ENCODE peak calls at places on chromosomes 16 and 17, in four cellular contexts. E, L, Q and P are unnamed samples.

GRCh38 chr17:8048236-8048635 is 9.4 kb downstream of the ALOX15B start:
- DNase-seq in E (no peak), Q (no peak), L (no peak), P (no peak)

GRCh38 chr17:67481808-67482207 is 104.7 kb downstream of the PITPNC1 start:
- DNase-seq in Q (no peak), L (peak), E (no peak), P (no peak)

GRCh38 chr16:63618896-63619295 is 1503.0 kb downstream of the CDH11 start:
- DNase-seq in L (no peak), E (no peak), Q (no peak), P (no peak)

GRCh38 chr17:17758443-17758842 is 77.2 kb downstream of the RAI1 start:
- DNase-seq in L (no peak), Q (no peak), E (no peak), P (no peak)

GRCh38 chr16:57873218-57873617 is 70.9 kb upstream of the KIFC3 start:
- DNase-seq in Q (no peak), L (no peak), E (no peak), P (no peak)

GRCh38 chr16:86384980-86385379 is 125.3 kb upstream of the FOXF1 start:
- DNase-seq in E (no peak), L (no peak), Q (no peak), P (no peak)

GRCh38 chr16:64841482-64841881 is 280.4 kb downstream of the CDH11 start:
- DNase-seq in L (no peak), Q (no peak), E (no peak), P (no peak)

GRCh38 chr16:28910046-28911031 is 14.7 kb downstream of the RABEP2 start:
- DNase-seq in Q (peak), E (no peak), L (no peak), P (no peak)

GRCh38 chr17:38748329-38749221 is at the start of gene PCGF2:
- DNase-seq in E (peak), Q (peak), L (peak), P (peak)

GRCh38 chr16:27498020-27498419 is 51.7 kb downstream of the GTF3C1 start:
- DNase-seq in Q (no peak), L (no peak), E (no peak), P (no peak)

GRCh38 chr16:65366316-65366715 is 244.5 kb upstream of the CDH11 start:
- DNase-seq in L (no peak), E (no peak), Q (no peak), P (no peak)

GRCh38 chr17:71970312-71970711 is 150.5 kb upstream of the SOX9 start:
- DNase-seq in E (no peak), Q (peak), L (no peak), P (no peak)

GRCh38 chr17:45907720-45908395 is 13.5 kb downstream of the MAPT start:
- DNase-seq in L (no peak), E (no peak), Q (no peak), P (no peak)

GRCh38 chr17:68424861-68425260 is 32.4 kb downstream of the WIPI1 start:
- DNase-seq in L (no peak), E (no peak), Q (peak), P (no peak)

GRCh38 chr17:67260051-67260987 is 15.3 kb upstream of the HELZ start:
- DNase-seq in E (peak), Q (peak), L (peak), P (no peak)

GRCh38 chr17:67365762-67366192 is 600 bp downstream of the PSMD12 start:
- DNase-seq in Q (peak), L (no peak), E (no peak), P (no peak)

GRCh38 chr17:36934144-36934758 is 3.0 kb upstream of the LHX1 start:
- DNase-seq in L (no peak), E (no peak), Q (no peak), P (no peak)

GRCh38 chr16:55499951-55500350 is 8.9 kb upstream of the LPCAT2 start:
- DNase-seq in Q (peak), L (peak), E (peak), P (peak)

GRCh38 chr16:27406729-27407128 is 4.8 kb downstream of the IL21R start:
- DNase-seq in E (no peak), L (no peak), Q (no peak), P (peak)

GRCh38 chr16:79278506-79278905 is 322.0 kb downstream of the MAF start:
- DNase-seq in E (no peak), Q (no peak), L (no peak), P (no peak)

GRCh38 chr17:5364156-5364555 is 55.3 kb downstream of the NUP88 start:
- DNase-seq in L (peak), E (no peak), Q (peak), P (no peak)

GRCh38 chr17:2172447-2172938 is 117.6 kb downstream of the HIC1 start:
- DNase-seq in Q (peak), L (no peak), E (peak), P (no peak)

GRCh38 chr16:87420401-87421368 is 28.5 kb downstream of the MAP1LC3B start:
- DNase-seq in E (no peak), Q (no peak), L (no peak), P (no peak)

GRCh38 chr16:80029381-80029630 is 428.8 kb upstream of the MAF start:
- DNase-seq in Q (no peak), L (no peak), E (no peak), P (no peak)

GRCh38 chr16:31064882-31065461 is 9.1 kb downstream of the ZNF668 start:
- DNase-seq in L (peak), E (peak), Q (peak), P (no peak)

GRCh38 chr16:30609002-30609927 is 924 bp downstream of the ZNF689 start:
- DNase-seq in E (peak), Q (peak), L (no peak), P (peak)

GRCh38 chr16:57266531-57267268 is 17.8 kb downstream of the PLLP start:
- DNase-seq in L (no peak), E (no peak), Q (no peak), P (no peak)

GRCh38 chr17:17913695-17914332 is 58.4 kb downstream of the TOM1L2 start:
- DNase-seq in Q (peak), L (peak), E (peak), P (peak)

GRCh38 chr17:27609606-27610303 is 21.2 kb upstream of the LGALS9 start:
- DNase-seq in L (peak), E (no peak), Q (peak), P (no peak)

GRCh38 chr16:20851601-20852000 is 45.3 kb downstream of the REXO5 start:
- DNase-seq in Q (peak), L (peak), E (peak), P (no peak)

GRCh38 chr16:27204232-27204915 is 1.0 kb downstream of the KDM8 start:
- DNase-seq in Q (no peak), L (no peak), E (no peak), P (no peak)

GRCh38 chr17:52895272-52895671 is 736.8 kb upstream of the CA10 start:
- DNase-seq in L (no peak), E (no peak), Q (no peak), P (no peak)

GRCh38 chr16:49048557-49048956 is 233.1 kb downstream of the CBLN1 start:
- DNase-seq in L (no peak), E (no peak), Q (peak), P (no peak)

GRCh38 chr16:67104061-67104460 is 5.7 kb upstream of the PHAF1 start:
- DNase-seq in E (no peak), L (no peak), Q (no peak), P (no peak)

GRCh38 chr16:67100569-67101300 is 9.0 kb upstream of the PHAF1 start:
- DNase-seq in L (no peak), E (no peak), Q (no peak), P (no peak)

GRCh38 chr16:67101683-67102082 is 8.1 kb upstream of the PHAF1 start:
- DNase-seq in L (no peak), Q (no peak), E (no peak), P (no peak)

GRCh38 chr16:67098599-67098998 is 11.1 kb upstream of the PHAF1 start:
- DNase-seq in L (no peak), E (no peak), Q (no peak), P (no peak)

DNA sequence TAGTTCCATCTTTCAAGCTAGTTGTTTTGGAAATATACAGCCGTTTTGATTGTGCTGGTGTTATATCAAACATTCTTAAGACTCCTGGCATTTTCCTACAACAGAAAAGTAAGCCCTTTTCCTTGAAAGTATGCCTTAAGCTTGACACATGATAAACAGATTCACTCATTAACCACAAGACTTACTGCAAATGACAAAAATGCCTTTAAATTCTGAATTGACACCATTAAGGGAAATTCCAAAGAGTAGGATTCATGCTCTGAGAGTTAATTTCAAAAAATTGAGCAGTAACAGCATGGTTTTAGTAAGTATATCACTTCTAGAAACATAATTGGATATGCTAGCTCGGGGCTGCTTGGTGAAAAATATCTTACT is 8.5 kb upstream of the PHAF1 start:
- DNase-seq in E (no peak), Q (no peak), L (no peak), P (no peak)
- TF ChIP-seq CTCF in E (no peak), Q (no peak), L (no peak), P (no peak)

DNA sequence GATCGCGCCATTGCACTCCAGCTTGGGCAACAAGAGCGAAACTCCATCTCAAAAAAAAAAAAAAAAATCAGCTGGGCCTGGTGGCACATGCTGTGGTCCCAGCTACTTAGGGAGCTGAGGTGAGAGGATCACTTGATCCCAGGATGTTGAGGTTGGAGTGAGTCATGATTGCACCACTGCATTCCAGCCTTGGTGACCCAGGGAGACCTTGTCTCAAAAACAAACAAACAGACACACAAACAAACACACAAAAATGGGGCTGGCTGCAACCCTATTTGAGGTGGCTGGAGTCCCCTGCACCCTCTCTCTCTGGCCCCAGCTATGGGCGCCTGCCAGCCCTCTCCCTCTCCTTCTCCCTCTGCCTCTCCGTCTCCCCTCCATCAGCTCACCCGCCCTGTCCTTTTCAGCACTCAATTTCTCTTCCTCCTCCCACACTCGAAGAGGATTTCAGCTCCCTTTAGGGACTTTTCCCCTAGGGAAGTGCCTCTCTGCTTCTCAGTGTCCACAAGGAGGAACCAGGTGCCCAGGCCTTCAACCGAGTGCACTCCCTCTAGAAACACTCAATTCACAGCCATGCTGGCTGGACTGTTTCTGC is 17.5 kb upstream of the TFAP4 start:
- DNase-seq in Q (peak), E (peak), L (no peak), P (no peak)
- TF ChIP-seq CTCF in Q (peak), E (no peak), L (peak), P (peak)

DNA sequence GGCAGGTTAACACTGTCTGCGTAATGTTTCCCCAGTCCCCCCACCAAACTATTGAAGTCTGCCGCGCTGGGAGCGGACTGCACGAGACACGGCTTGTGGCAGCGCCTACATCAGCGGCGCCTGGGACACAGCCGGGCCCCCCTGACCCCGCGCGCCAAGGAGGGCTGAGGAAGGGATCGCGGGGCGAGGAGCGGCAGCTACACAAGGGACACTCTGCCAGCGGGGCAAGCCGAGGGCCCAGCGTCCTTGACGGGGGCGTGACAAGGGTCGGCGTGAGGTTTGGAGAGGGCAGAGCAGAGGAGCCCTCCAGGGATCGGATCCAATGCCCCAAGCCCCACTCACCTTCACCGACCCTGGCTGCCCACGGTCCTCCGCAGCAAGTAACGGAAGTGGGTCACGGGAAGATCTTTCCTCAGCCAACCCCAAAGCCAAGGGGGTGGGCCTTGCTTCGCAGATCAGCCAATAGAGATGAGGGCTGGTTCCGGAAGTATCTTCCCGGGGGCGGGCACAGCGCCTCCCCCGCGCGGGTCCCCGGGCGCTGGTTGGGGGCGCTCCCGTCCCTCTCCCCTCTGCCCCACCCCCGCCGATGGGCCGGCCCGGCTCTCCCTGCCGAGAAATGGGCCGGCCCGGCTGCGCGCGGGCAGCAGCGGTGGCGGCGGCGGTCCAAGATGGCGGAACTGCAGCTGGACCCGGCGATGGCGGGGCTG is at the start of the genes ATP5PD and KCTD2:
- DNase-seq in E (peak), Q (peak), L (peak), P (peak)
- TF ChIP-seq CTCF in E (peak), Q (no peak), L (no peak), P (no peak)

GRCh38 chr17:81702934-81703746 is at the start of gene MRPL12:
- DNase-seq in L (peak), Q (peak), E (peak), P (peak)
- TF ChIP-seq CTCF in L (no peak), Q (peak), E (peak), P (peak)

DNA sequence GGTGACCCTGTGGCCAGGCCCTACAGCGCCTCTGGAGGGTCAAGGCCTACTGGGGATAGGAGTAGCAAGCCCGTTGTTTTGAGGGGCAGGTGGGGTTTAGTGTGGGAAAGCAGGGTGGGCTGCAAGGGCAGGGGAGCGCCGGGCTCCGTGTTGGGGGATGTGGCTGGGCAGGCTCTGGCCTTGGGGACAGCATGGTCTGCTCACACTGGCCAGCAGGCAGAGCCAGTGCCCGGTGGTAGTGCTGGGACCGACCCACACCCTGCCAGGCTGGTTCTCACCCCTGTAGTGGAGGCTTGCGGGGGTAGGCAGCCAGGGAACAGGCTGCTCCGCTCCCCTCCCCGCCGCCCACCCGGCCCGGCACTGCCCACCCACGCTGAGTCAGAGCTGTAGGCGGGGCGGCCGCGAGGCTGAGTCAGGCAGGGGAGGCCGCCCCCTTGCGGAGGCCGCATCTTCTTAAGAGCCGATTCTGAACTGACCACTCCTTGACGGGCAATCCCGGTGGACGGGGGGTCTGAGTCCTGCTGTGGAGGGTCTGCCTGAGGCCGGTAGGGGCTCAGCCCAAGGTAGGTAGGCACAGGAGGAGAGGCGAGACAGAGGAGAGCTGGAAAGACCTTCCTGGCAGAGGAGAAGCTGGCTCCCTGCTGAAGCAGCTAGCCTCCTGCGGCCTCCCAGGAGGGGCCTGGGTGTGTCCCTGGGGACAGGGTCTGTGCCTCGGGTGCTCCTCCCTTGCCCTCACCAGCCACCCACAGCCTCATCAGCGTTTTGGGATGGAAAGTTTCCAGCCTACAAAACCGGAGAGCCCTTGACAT is 62.4 kb downstream of the BAIAP2 start:
- DNase-seq in E (peak), L (peak), Q (peak), P (peak)
- TF ChIP-seq CTCF in E (peak), L (peak), Q (peak), P (peak)

DNA sequence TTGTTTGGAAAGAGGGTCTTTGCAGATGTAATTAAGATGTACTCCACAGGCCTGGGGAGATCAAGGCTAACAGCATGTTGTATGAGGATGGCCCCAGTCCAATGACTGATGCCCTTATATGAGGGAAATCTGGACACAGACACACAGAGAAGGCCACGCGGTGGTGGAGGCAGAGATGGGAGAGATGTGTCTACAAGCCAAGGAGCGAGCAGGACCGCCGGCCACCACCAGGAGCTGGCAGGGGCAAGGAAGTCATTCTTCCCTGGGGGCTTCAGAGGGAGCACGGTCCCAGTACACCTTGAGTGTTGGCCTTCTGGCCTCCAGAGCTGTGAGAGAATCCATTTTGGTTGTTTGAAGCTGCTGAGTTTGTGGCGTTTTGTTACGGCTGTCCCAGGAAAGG is 14.7 kb downstream of the SOCS3 start:
- DNase-seq in E (no peak), Q (no peak), L (no peak), P (no peak)
- TF ChIP-seq CTCF in E (no peak), Q (no peak), L (no peak), P (no peak)

DNA sequence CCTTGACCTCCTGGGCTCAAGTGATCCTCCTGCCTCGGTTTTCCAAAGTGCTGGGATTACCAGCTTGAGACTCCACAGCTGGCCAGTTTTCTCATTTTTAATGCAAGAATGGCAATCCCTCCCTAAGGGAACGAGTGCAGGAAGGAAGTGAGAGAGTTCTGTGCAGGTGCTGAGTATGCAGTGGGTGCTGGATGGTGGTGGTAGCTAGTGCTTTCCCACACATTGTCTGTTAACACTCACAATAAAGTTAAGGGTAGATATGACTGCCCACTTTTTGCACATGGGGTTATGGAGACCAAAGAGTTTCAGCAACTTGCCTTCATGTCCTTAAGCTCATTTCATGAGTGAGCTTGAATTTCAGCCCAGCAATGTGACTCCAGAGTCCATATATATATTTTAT is 18.5 kb downstream of the RGS9 start:
- DNase-seq in Q (no peak), E (no peak), L (no peak), P (no peak)
- TF ChIP-seq CTCF in Q (no peak), E (no peak), L (no peak), P (no peak)

GRCh38 chr17:33647976-33648375 is 354.9 kb upstream of the ASIC2 start:
- DNase-seq in E (no peak), L (no peak), Q (peak), P (no peak)

GRCh38 chr17:33639103-33639991 is 346.3 kb upstream of the ASIC2 start:
- DNase-seq in L (no peak), Q (no peak), E (no peak), P (no peak)

GRCh38 chr17:33637534-33637933 is 344.4 kb upstream of the ASIC2 start:
- DNase-seq in Q (no peak), E (no peak), L (no peak), P (no peak)

GRCh38 chr17:33640629-33641028 is 347.5 kb upstream of the ASIC2 start:
- DNase-seq in L (no peak), E (no peak), Q (no peak), P (no peak)

GRCh38 chr17:33642002-33642401 is 348.9 kb upstream of the ASIC2 start:
- DNase-seq in E (no peak), Q (no peak), L (no peak), P (no peak)
- TF ChIP-seq CTCF in E (no peak), Q (no peak), L (no peak), P (no peak)

DNA sequence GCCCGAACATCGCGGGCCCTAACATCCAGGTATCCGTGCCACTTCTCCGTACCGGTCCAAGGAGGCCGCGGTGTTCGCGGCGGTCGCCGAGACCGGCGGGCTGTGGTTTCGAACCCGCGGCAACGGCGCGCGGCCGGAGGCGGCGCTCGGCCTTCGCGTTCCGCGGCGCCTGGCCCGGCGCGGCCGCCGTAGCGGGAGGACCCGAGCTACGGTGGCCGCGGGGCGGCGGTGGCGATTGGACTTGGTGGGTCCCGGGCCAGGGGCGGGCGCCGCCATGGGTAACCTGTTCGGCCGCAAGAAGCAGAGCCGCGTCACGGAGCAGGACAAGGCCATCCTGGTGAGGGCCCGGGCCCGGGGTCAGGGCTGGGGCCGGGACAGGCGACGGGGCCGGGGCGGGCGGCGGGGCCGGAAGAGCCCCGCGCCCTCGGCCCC is at the start of gene CHMP6:
- DNase-seq in Q (peak), E (peak), L (peak), P (peak)
- TF ChIP-seq CTCF in Q (peak), E (peak), L (peak), P (peak)